ENCODE peak calls at places on chromosomes 16 and 17, in four cellular contexts. E is endodermal cell, U is cardiac muscle cell, X is IMR-90. J is an unnamed sample. For H3K36me3, the result is how much of the 10 kb centered on the place peaks cover.

GRCh38 chr17:49230636-49231562 is at the start of gene PHOSPHO1:
- DNase-seq in E (peak), U (peak), X (peak), J (peak)

GRCh38 chr17:9266031-9266680 is 244.8 kb downstream of the NTN1 start:
- DNase-seq in E (no peak), U (no peak), X (no peak), J (no peak)

GRCh38 chr16:74623214-74623842 is 16.4 kb upstream of the GLG1 start:
- DNase-seq in E (no peak), U (peak), X (peak), J (no peak)

GRCh38 chr17:38657824-38658740 is 16.7 kb downstream of the EPOP start:
- DNase-seq in E (peak), U (no peak), X (no peak), J (no peak)

GRCh38 chr17:5667871-5668270 is 83.6 kb upstream of the NLRP1 start:
- DNase-seq in E (peak), U (no peak), X (no peak), J (no peak)

GRCh38 chr17:1999557-2000251 is 25.4 kb downstream of the RTN4RL1 start:
- DNase-seq in E (peak), U (peak), X (peak), J (no peak)

GRCh38 chr16:1335996-1336395 is 2.6 kb downstream of the BAIAP3 start:
- DNase-seq in E (no peak), U (no peak), X (no peak), J (no peak)

GRCh38 chr17:79978545-79978852 is 57.2 kb downstream of the TBC1D16 start:
- DNase-seq in E (no peak), U (no peak), X (no peak), J (no peak)

GRCh38 chr17:18129041-18129502 is 20.5 kb downstream of the MYO15A start:
- DNase-seq in E (no peak), U (peak), X (peak), J (no peak)

GRCh38 chr16:59210955-59211541 is 476.9 kb upstream of the GOT2 start:
- DNase-seq in E (peak), U (peak), X (peak), J (no peak)

GRCh38 chr17:63369233-63369632 is 76.9 kb downstream of the CYB561 start:
- DNase-seq in E (no peak), U (peak), X (peak), J (no peak)

GRCh38 chr17:4162775-4163498 is 19.9 kb downstream of the CYB5D2 start:
- DNase-seq in E (no peak), U (peak), X (peak), J (no peak)

GRCh38 chr17:63405741-63406261 is 40.3 kb downstream of the CYB561 start:
- DNase-seq in E (no peak), U (peak), X (peak), J (no peak)

GRCh38 chr16:2514333-2515179 is 804 bp downstream of the ATP6V0C start:
- DNase-seq in E (peak), U (no peak), X (no peak), J (no peak)

GRCh38 chr16:54283735-54284318 is 2.8 kb downstream of the IRX3 start:
- DNase-seq in E (no peak), U (peak), X (no peak), J (no peak)

GRCh38 chr16:27826893-27827289 is 236.6 kb downstream of the GSG1L start:
- DNase-seq in E (no peak), U (no peak), X (no peak), J (no peak)

GRCh38 chr17:53570731-53571130 is 252.0 kb upstream of the KIF2B start:
- DNase-seq in E (no peak), U (peak), X (no peak), J (no peak)

GRCh38 chr16:71723537-71724319 is 773 bp downstream of the PHLPP2 start:
- DNase-seq in E (peak), U (peak), X (peak), J (peak)

GRCh38 chr17:1082579-1082978 is 85.7 kb downstream of the TIMM22 start:
- DNase-seq in E (no peak), U (peak), X (peak), J (no peak)

GRCh38 chr17:37478187-37478586 is 11.5 kb upstream of the DUSP14 start:
- DNase-seq in E (no peak), U (peak), X (peak), J (no peak)

GRCh38 chr16:88721236-88721635 is 14.9 kb downstream of the CTU2 start:
- DNase-seq in E (no peak), U (no peak), X (no peak), J (no peak)

GRCh38 chr16:75074920-75075687 is 41.5 kb downstream of the LDHD start:
- DNase-seq in E (no peak), U (peak), X (no peak), J (peak)

GRCh38 chr17:83189673-83190385 is 110.4 kb downstream of the METRNL start:
- DNase-seq in E (no peak), U (no peak), X (peak), J (no peak)

GRCh38 chr16:57185446-57185944 is 344 bp downstream of the PSME3IP1 start:
- DNase-seq in E (no peak), U (peak), X (peak), J (no peak)

GRCh38 chr17:64186171-64187092 is 56.5 kb upstream of the ERN1 start:
- DNase-seq in E (no peak), U (no peak), X (no peak), J (no peak)

GRCh38 chr16:70778901-70779309 is 22.1 kb downstream of the VAC14 start:
- DNase-seq in E (peak), U (peak), X (peak), J (no peak)

GRCh38 chr17:1985093-1985492 is 40.0 kb downstream of the RTN4RL1 start:
- DNase-seq in E (no peak), U (no peak), X (no peak), J (no peak)

GRCh38 chr17:55750750-55751641 is at the start of gene PCTP:
- DNase-seq in E (peak), U (peak), X (peak), J (peak)

GRCh38 chr16:88602091-88602490 is 31.9 kb downstream of the ZC3H18 start:
- DNase-seq in E (no peak), U (no peak), X (no peak), J (no peak)

GRCh38 chr17:48259710-48260291 is 152.2 kb downstream of the SNX11 start:
- DNase-seq in E (peak), U (peak), X (peak), J (no peak)

GRCh38 chr17:80931421-80932265 is 60.0 kb upstream of the CHMP6 start:
- DNase-seq in E (peak), U (peak), X (peak), J (no peak)

GRCh38 chr16:24568392-24568791 is 29.0 kb downstream of the RBBP6 start:
- DNase-seq in E (no peak), U (peak), X (peak), J (no peak)

GRCh38 chr17:39965017-39965699 is 2.4 kb downstream of the GSDMA start:
- DNase-seq in E (no peak), U (no peak), X (no peak), J (no peak)

GRCh38 chr17:43399839-43400328 is 1.1 kb downstream of the ARL4D start:
- DNase-seq in E (peak), U (no peak), X (no peak), J (no peak)

GRCh38 chr17:42845918-42846593 is 1.7 kb downstream of the AOC2 start:
- DNase-seq in E (no peak), U (no peak), X (no peak), J (no peak)

GRCh38 chr16:27208081-27208692 is 4.9 kb downstream of the KDM8 start:
- DNase-seq in E (no peak), U (no peak), X (no peak), J (no peak)

GRCh38 chr16:6076631-6077030 is 979.0 kb upstream of the EEF2KMT start:
- DNase-seq in E (no peak), U (no peak), X (no peak), J (no peak)

GRCh38 chr16:70713342-70713741 is 27.5 kb upstream of the MTSS2 start:
- DNase-seq in E (no peak), U (no peak), X (no peak), J (no peak)

GRCh38 chr16:76293980-76294690 is 16.9 kb downstream of the CNTNAP4 start:
- DNase-seq in E (no peak), U (peak), X (no peak), J (no peak)

GRCh38 chr16:76287466-76287865 is 10.3 kb downstream of the CNTNAP4 start:
- DNase-seq in E (no peak), U (no peak), X (no peak), J (no peak)

GRCh38 chr16:76294691-76295214 is 17.6 kb downstream of the CNTNAP4 start:
- DNase-seq in E (no peak), U (no peak), X (no peak), J (no peak)

GRCh38 chr16:76292218-76292617 is 15.0 kb downstream of the CNTNAP4 start:
- DNase-seq in E (no peak), U (no peak), X (no peak), J (no peak)
- H3K4me3 ChIP-seq in E (no peak), U (no peak), X (no peak), J (no peak)

GRCh38 chr16:64841071-64841470 is 280.8 kb downstream of the CDH11 start:
- DNase-seq in E (no peak), U (no peak), X (peak), J (no peak)
- TF ChIP-seq CTCF in E (no peak), U (no peak), X (no peak), J (no peak)

GRCh38 chr16:84574191-84574590 is 43.7 kb downstream of the COTL1 start:
- DNase-seq in E (no peak), U (no peak), X (no peak), J (no peak)
- H3K36me3 ChIP-seq in E (under half), U (under half), X (under half), J (under half)

DNA sequence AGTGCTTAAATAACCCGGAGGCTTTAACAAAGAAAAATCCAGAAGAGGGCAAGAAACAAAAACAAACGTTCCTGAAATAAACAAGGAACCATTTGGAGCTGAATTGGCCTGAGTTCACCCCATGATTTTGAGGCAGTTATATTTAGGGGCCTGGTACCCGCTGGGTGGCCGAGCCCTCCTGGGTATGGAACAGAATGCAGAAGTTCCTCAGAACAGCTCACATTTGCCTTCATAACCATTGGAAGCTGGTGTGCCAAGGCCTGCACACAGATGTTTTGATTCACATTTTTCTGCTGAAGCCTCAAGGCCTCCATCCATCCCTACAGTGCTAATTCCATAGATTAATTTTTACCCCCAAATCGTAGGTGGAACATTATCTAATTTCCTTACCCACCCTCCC is 3.3 kb upstream of the ZFHX3 start:
- DNase-seq in E (no peak), U (no peak), X (no peak), J (no peak)
- H3K4me3 ChIP-seq in E (no peak), U (no peak), X (no peak), J (no peak)